ENCODE peak calls at places on chromosome 3, in four cellular contexts. A is neural crest cell; U is GF-D8; H is activated CD8-positive, alpha-beta memory T cell treated with anti-CD3 and anti-CD28 coated beads for 24 hours. N is an unnamed sample.

GRCh38 chr3:122748347-122748746 is 45.3 kb downstream of the HSPBAP1 start:
- DNase-seq in A (no peak), U (no peak), H (no peak), N (no peak)

GRCh38 chr3:185069023-185069422 is 83.8 kb downstream of the C3orf70 start:
- DNase-seq in A (no peak), U (no peak), H (no peak), N (no peak)

GRCh38 chr3:78255403-78255802 is 1215.5 kb downstream of the ROBO2 start:
- DNase-seq in A (no peak), U (no peak), H (no peak), N (no peak)

GRCh38 chr3:58117561-58118305 is 93.0 kb downstream of the DNASE1L3 start:
- DNase-seq in A (no peak), U (no peak), H (no peak), N (no peak)

GRCh38 chr3:145807990-145808389 is 353.0 kb downstream of the PLOD2 start:
- DNase-seq in A (peak), U (no peak), H (no peak), N (no peak)

GRCh38 chr3:195171093-195171873 is 99.7 kb downstream of the XXYLT1 start:
- DNase-seq in A (no peak), U (no peak), H (no peak), N (no peak)

GRCh38 chr3:55423888-55424287 is 63.2 kb downstream of the WNT5A start:
- DNase-seq in A (no peak), U (no peak), H (no peak), N (no peak)

GRCh38 chr3:14238936-14239335 is 60.3 kb downstream of the LSM3 start:
- DNase-seq in A (no peak), U (no peak), H (no peak), N (no peak)

GRCh38 chr3:31066999-31067398 is 172.5 kb upstream of the GADL1 start:
- DNase-seq in A (no peak), U (no peak), H (no peak), N (no peak)

GRCh38 chr3:43260412-43260811 is 25.9 kb upstream of the SNRK start:
- DNase-seq in A (no peak), U (no peak), H (no peak), N (no peak)

GRCh38 chr3:194139977-194140351 is 4.0 kb downstream of the HES1 start:
- DNase-seq in A (no peak), U (no peak), H (no peak), N (no peak)

GRCh38 chr3:151008699-151009098 is 36.2 kb upstream of the CLRN1 start:
- DNase-seq in A (no peak), U (no peak), H (no peak), N (no peak)

GRCh38 chr3:48521635-48522034 is 17.7 kb upstream of the SHISA5 start:
- DNase-seq in A (no peak), U (no peak), H (no peak), N (no peak)

GRCh38 chr3:134516905-134517304 is 31.0 kb downstream of the CEP63 start:
- DNase-seq in A (no peak), U (no peak), H (no peak), N (no peak)